ENCODE peak calls at places on chromosome 10, in five cellular contexts. V, T, J, W and U are unnamed samples.

GRCh38 chr10:60206735-60207134 is 182.9 kb downstream of the ANK3 start:
- DNase-seq in V (no peak), T (no peak), J (peak; percentile 17), W (peak; percentile 53), U (no peak)

GRCh38 chr10:60123172-60123571 is 216.8 kb upstream of the CCDC6 start:
- DNase-seq in V (no peak), T (peak; percentile 71), J (peak; percentile 80), W (peak; percentile 96), U (no peak)

GRCh38 chr10:35409094-35409582 is 72.8 kb downstream of the CCNY start:
- DNase-seq in V (no peak), T (no peak), J (peak; percentile 88), W (peak; percentile 72), U (no peak)

GRCh38 chr10:92450896-92451295 is 123.0 kb downstream of the IDE start:
- DNase-seq in V (no peak), T (no peak), J (no peak), W (no peak), U (no peak)

GRCh38 chr10:122424059-122424458 is 30.4 kb upstream of the ARMS2 start:
- DNase-seq in V (no peak), T (no peak), J (no peak), W (no peak), U (no peak)

GRCh38 chr10:78750418-78750817 is 318.3 kb upstream of the ZMIZ1 start:
- DNase-seq in V (no peak), T (no peak), J (peak; percentile 13), W (no peak), U (no peak)

GRCh38 chr10:79403441-79404230 is 41.8 kb downstream of the ZCCHC24 start:
- DNase-seq in V (no peak), T (no peak), J (peak; percentile 75), W (no peak), U (peak; percentile 61)

GRCh38 chr10:26627320-26627719 is 70.2 kb upstream of the PDSS1 start:
- DNase-seq in V (no peak), T (peak; percentile 16), J (no peak), W (no peak), U (no peak)

GRCh38 chr10:102613761-102614160 is 30.5 kb upstream of the TRIM8 start:
- DNase-seq in V (no peak), T (no peak), J (no peak), W (peak; percentile 29), U (no peak)

DNA sequence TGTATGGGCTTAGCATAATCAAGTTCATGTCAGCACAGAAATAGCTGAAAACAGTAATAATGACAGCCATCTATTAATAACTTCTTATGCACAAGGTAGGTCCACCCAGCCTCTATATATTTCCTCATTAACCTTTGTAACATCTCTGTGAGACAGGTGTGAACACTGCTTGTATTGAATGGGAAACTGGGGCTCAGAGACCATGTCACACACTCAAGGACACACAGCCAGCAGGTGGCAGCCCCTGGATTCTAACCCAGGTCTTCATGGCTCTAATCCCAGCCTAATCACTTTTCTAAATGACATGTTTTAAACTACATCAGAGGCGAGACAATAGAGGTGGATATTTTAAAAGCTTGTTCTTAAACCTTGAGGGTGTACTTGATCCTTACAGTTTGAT is 591.4 kb downstream of the PARD3 start:
- DNase-seq in V (no peak), T (no peak), J (no peak), W (no peak), U (no peak)
- TF ChIP-seq CTCF in V (no peak), T (peak; percentile 25), J (no peak), W (no peak), U (no peak)

DNA sequence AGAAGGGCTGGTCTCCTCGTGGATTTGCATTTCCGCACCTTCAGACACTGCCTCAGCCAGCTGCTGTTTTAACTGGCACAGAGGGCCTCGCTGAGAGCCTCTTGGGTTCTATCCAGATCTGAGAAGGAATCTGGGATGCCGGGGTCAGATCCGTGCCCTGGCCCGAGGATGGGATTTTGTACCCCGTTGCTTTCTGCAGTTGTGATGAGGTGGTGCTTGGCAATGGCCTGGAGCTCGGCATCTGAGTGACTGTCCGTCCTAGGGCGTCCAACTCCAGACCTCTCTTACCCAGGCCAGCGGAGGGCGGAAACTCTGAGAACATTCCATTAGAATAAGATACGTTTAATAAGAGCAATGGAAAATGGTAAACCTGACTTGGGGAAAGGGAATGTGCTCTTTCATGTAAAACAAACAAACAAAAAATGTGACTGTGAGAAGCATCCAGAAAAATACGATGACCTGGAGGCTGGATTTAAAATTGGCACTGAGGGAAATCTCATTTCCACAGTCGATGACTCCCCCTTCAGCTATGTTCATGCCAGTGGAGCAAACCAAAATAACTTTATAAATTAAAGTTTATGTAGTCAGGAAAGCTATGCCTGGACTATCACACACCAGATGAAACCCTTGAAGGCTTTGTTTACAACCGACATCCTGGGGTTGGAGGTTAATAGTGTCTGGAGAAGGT is 39.6 kb downstream of the GRK5 start:
- DNase-seq in V (no peak), T (no peak), J (peak; percentile 85), W (peak; percentile 74), U (no peak)
- TF ChIP-seq CTCF in V (no peak), T (no peak), J (no peak), W (no peak), U (no peak)

GRCh38 chr10:88870101-88870500 is 9.9 kb upstream of the STAMBPL1 start:
- DNase-seq in V (no peak), T (no peak), J (no peak), W (no peak), U (no peak)

GRCh38 chr10:88866454-88866853 is 13.6 kb upstream of the STAMBPL1 start:
- DNase-seq in V (no peak), T (no peak), J (no peak), W (peak; percentile 84), U (no peak)

DNA sequence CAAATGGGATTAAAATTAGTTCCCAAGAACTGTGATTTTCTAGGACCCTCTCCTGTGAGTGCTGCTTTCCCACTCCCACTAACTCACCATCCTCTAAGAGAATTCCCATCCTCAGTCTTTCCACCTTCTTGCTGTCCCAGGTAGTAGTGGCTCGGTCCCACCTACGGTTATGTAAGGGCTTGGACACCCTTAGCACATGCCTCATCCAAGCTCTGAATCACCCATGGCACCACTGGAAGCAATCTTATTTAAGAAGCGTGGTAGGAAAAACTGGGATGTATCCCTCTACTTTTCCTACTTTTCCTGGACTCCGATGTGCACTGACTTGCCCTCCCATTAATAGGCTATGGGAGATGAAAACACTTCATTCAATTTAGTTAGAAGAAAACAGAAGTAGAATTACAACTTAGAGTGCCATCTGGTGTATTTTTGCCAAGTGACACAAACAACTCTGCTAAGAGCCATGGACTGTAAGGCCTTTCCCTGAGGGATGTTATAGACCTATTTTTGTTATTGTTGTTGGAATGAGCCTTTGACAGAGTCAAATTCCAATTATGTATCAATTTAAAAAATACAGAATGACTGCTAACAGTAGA is 13.7 kb upstream of the ANKRD22 start:
- DNase-seq in V (no peak), T (peak; percentile 17), J (peak; percentile 16), W (peak; percentile 63), U (no peak)
- TF ChIP-seq CTCF in V (no peak), T (peak; percentile 39), J (no peak), W (peak; percentile 56), U (peak; percentile 3)

GRCh38 chr10:133142523-133143199 is 17.4 kb upstream of the KNDC1 start:
- DNase-seq in V (no peak), T (no peak), J (no peak), W (no peak), U (no peak)

GRCh38 chr10:133141963-133142350 is 18.1 kb upstream of the KNDC1 start:
- DNase-seq in V (no peak), T (no peak), J (no peak), W (no peak), U (no peak)

GRCh38 chr10:133141144-133141962 is 18.7 kb upstream of the KNDC1 start:
- DNase-seq in V (no peak), T (no peak), J (no peak), W (no peak), U (no peak)

GRCh38 chr10:133139561-133140065 is 20.4 kb upstream of the KNDC1 start:
- DNase-seq in V (no peak), T (no peak), J (no peak), W (no peak), U (peak; percentile 37)

GRCh38 chr10:133140417-133141143 is 19.4 kb upstream of the KNDC1 start:
- DNase-seq in V (no peak), T (no peak), J (no peak), W (no peak), U (no peak)
- TF ChIP-seq CTCF in V (no peak), T (no peak), J (no peak), W (no peak), U (no peak)

GRCh38 chr10:100825946-100826660 is 80.7 kb downstream of the PAX2 start:
- DNase-seq in V (no peak), T (no peak), J (no peak), W (no peak), U (no peak)

GRCh38 chr10:100826661-100826982 is 81.2 kb downstream of the PAX2 start:
- DNase-seq in V (no peak), T (no peak), J (no peak), W (no peak), U (no peak)

GRCh38 chr10:100828744-100829102 is 83.3 kb downstream of the PAX2 start:
- DNase-seq in V (no peak), T (no peak), J (no peak), W (no peak), U (peak; percentile 70)

GRCh38 chr10:100827819-100828743 is 82.7 kb downstream of the PAX2 start:
- DNase-seq in V (peak; percentile 28), T (peak; percentile 43), J (no peak), W (no peak), U (peak; percentile 92)

DNA sequence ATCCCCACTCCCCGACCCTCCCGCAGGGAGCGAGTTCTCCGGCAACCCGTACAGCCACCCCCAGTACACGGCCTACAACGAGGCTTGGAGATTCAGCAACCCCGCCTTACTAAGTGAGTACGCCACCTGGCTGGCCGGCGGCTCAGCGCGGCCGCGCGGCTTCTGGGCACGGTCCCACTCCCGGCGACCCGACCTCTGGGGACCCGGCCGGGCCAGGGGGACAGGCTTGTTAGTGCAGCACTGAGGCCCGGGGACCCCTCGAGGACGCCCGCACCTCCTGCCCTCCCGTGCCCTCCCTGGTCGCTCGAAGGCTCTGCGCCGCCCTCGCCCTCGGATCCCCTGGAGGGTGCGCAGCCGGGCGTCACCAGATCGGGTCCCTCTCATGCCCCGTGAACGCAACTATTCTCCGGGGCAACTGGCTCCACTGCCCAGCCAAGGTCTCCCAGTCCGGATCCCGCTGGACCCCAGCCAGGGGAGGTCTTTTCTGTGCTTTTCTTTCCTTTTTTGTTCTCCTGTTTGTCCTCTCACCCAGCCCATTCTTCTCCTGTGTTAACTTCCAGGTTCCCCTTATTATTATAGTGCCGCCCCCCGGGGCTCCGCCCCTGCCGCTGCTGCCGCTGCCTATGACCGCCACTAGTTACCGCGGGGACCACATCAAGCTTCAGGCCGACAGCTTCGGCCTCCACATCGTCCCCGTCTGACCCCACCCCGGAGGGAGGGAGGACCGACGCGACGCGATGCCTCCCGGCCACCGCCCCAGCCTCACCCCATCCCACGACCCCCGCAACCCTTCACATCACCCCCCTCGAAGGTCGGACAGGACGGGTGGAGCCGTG is 81.8 kb downstream of the PAX2 start:
- DNase-seq in V (peak; percentile 28), T (peak; percentile 46), J (no peak), W (peak; percentile 25), U (peak; percentile 78)
- TF ChIP-seq CTCF in V (no peak), T (peak; percentile 42), J (peak; percentile 21), W (peak; percentile 29), U (peak; percentile 34)